ENCODE peak calls at places on chromosomes 11 and 22, in ten cellular contexts. P is NCI-H1105; X is activated CD8-positive, alpha-beta memory T cell treated with anti-CD3 and anti-CD28 coated beads, Interleukin-2, amount 50 U/mL, for 4 hours; Z is HS-27A; W is cerebellum; T is nephron progenitor cell; N is stimulated activated CD4-positive, alpha-beta T cell treated with anti-CD3 and anti-CD28 coated beads, TNF-alpha, amount 100 ng/mL, for 1 hour; M is iPS DF 6.9; E is NCI-H1436; S is AG08396. D is an unnamed sample.

GRCh38 chr11:18706330-18707243 is 8.0 kb downstream of the TMEM86A start:
- DNase-seq in S (no peak), X (peak), Z (no peak), T (no peak), W (peak), E (no peak), P (peak), N (no peak), M (no peak), D (peak)

GRCh38 chr11:117525866-117526265 is 198.2 kb downstream of the CEP164 start:
- DNase-seq in W (no peak), X (no peak), E (no peak), Z (no peak), S (no peak), T (no peak), M (no peak), N (no peak), P (no peak), D (no peak)

GRCh38 chr22:26660961-26661578 is 3.7 kb downstream of the MIAT start:
- DNase-seq in M (no peak), S (no peak), W (no peak), T (no peak), E (no peak), N (no peak), X (no peak), P (no peak), Z (no peak), D (no peak)

GRCh38 chr11:112437096-112437495 is 176.4 kb upstream of the PLET1 start:
- DNase-seq in E (no peak), P (no peak), N (no peak), X (no peak), W (no peak), T (no peak), Z (no peak), S (no peak), M (no peak), D (no peak)

GRCh38 chr11:132466983-132467382 is 1065.3 kb downstream of the OPCML start:
- DNase-seq in X (no peak), E (no peak), Z (no peak), W (peak), N (no peak), P (no peak), T (no peak), S (no peak), M (no peak), D (no peak)

GRCh38 chr11:129888451-129888850 is 6.9 kb downstream of the NFRKB start:
- DNase-seq in E (no peak), M (no peak), S (no peak), W (no peak), X (no peak), T (no peak), Z (no peak), P (no peak), N (no peak), D (no peak)

GRCh38 chr11:16986434-16987204 is 27.6 kb downstream of the PLEKHA7 start:
- DNase-seq in Z (no peak), P (no peak), E (no peak), S (no peak), T (peak), X (peak), W (no peak), N (no peak), M (no peak), D (no peak)

GRCh38 chr11:90344546-90344945 is 121.7 kb upstream of the CHORDC1 start:
- DNase-seq in M (no peak), P (no peak), Z (no peak), T (no peak), S (no peak), E (no peak), X (no peak), W (no peak), N (no peak), D (no peak)

GRCh38 chr11:129930306-129930705 is 34.9 kb upstream of the NFRKB start:
- DNase-seq in Z (no peak), X (no peak), E (no peak), P (no peak), N (no peak), T (no peak), M (no peak), S (no peak), W (peak), D (no peak)

GRCh38 chr11:2769409-2769778 is 69.6 kb upstream of the KCNQ1OT1 start:
- DNase-seq in P (no peak), E (no peak), S (no peak), M (no peak), Z (no peak), W (no peak), T (no peak), X (no peak), N (no peak), D (no peak)

GRCh38 chr11:69053546-69054396 is 5.0 kb downstream of the TPCN2 start:
- DNase-seq in Z (no peak), X (no peak), P (no peak), E (no peak), T (no peak), M (no peak), W (peak), N (no peak), S (no peak), D (no peak)

GRCh38 chr22:22863001-22863400 is 24.6 kb upstream of the IGLL5 start:
- DNase-seq in N (no peak), M (no peak), X (no peak), P (no peak), T (no peak), W (no peak), Z (no peak), E (no peak), S (no peak), D (no peak)

GRCh38 chr11:117586392-117586791 is 210.6 kb downstream of the DSCAML1 start:
- DNase-seq in Z (no peak), X (no peak), S (no peak), W (no peak), E (no peak), N (no peak), P (no peak), M (no peak), T (no peak), D (no peak)

GRCh38 chr11:69539416-69540117 is 58.1 kb downstream of the LINC01488 start:
- DNase-seq in M (no peak), P (no peak), N (no peak), Z (no peak), T (no peak), X (no peak), W (no peak), E (no peak), S (no peak), D (no peak)

GRCh38 chr11:4748435-4748834 is 21.3 kb downstream of the OR51F1 start:
- DNase-seq in W (no peak), N (no peak), P (no peak), S (no peak), M (no peak), X (no peak), E (no peak), Z (no peak), T (no peak), D (no peak)

GRCh38 chr11:112118176-112118575 is 31.5 kb downstream of the SDHD start:
- DNase-seq in X (no peak), T (no peak), W (no peak), S (no peak), P (no peak), N (no peak), Z (no peak), E (no peak), M (no peak), D (no peak)

GRCh38 chr11:35267504-35267903 is 128.5 kb downstream of the CD44 start:
- DNase-seq in T (no peak), N (no peak), P (no peak), W (no peak), X (no peak), S (peak), E (no peak), M (no peak), Z (no peak), D (no peak)

GRCh38 chr11:126444072-126444471 is 88.6 kb downstream of the ST3GAL4 start:
- DNase-seq in T (no peak), S (no peak), W (no peak), N (no peak), P (no peak), M (no peak), X (no peak), E (no peak), Z (no peak), D (no peak)

GRCh38 chr11:110833033-110833484 is 120.8 kb upstream of the ARHGAP20 start:
- DNase-seq in Z (no peak), X (no peak), N (no peak), M (no peak), T (no peak), E (no peak), P (no peak), S (peak), W (no peak), D (no peak)

GRCh38 chr11:120784566-120785251 is 239.2 kb upstream of the TBCEL start:
- DNase-seq in W (no peak), M (no peak), N (no peak), X (no peak), T (peak), P (no peak), E (no peak), Z (no peak), S (no peak), D (no peak)

GRCh38 chr11:100777118-100777517 is 90.0 kb downstream of the ARHGAP42 start:
- DNase-seq in M (no peak), E (no peak), S (no peak), W (no peak), T (no peak), Z (no peak), N (no peak), P (no peak), X (no peak), D (no peak)

GRCh38 chr22:40345801-40346177 is 511 bp upstream of the ADSL start:
- DNase-seq in T (peak), W (no peak), P (no peak), S (peak), E (peak), M (no peak), Z (no peak), X (peak), N (no peak), D (no peak)

GRCh38 chr11:110093407-110094297 is 460 bp downstream of the ZC3H12C start:
- DNase-seq in S (peak), T (peak), X (no peak), E (peak), M (no peak), W (peak), N (no peak), P (peak), Z (no peak), D (peak)

GRCh38 chr11:121721961-121722360 is 269.2 kb upstream of the SORL1-AS1 start:
- DNase-seq in Z (no peak), W (no peak), M (no peak), N (no peak), E (no peak), P (no peak), S (no peak), X (no peak), T (no peak), D (no peak)

GRCh38 chr11:46346886-46347636 is at the start of gene DGKZ:
- DNase-seq in X (peak), S (peak), M (no peak), N (peak), P (peak), W (peak), T (peak), Z (peak), E (peak), D (peak)

GRCh38 chr22:39908737-39909136 is 7.9 kb downstream of the GRAP2 start:
- DNase-seq in M (no peak), T (no peak), E (no peak), W (no peak), Z (no peak), N (no peak), X (no peak), S (no peak), P (no peak), D (no peak)

D was measured in memory B cell.